ENCODE peak calls at places on chromosomes 13 and 19, in eight cellular contexts. One of them, this sample, is unnamed.

GRCh38 chr13:109998808-109999528 is 212.6 kb upstream of the IRS2 start:
- DNase-seq in stimulated activated CD8-positive, alpha-beta memory T cell treated with anti-CD3 and anti-CD28 coated beads, Interleukin-12 subunit alpha, Interleukin-12 subunit beta, amount 100 ng/mL, for 4 hours: no peak
- DNase-seq in adrenal gland: no peak
- DNase-seq in neural progenitor cell: no peak
- DNase-seq in heart right ventricle: no peak
- DNase-seq in T-helper 1 cell: no peak
- DNase-seq in HEK293T: no peak
- DNase-seq in posterior vena cava: no peak
- DNase-seq in this sample: no peak

GRCh38 chr19:45254044-45254531 is 3.0 kb downstream of the MARK4 start:
- DNase-seq in heart right ventricle: no peak
- DNase-seq in neural progenitor cell: no peak
- DNase-seq in adrenal gland: no peak
- DNase-seq in posterior vena cava: no peak
- DNase-seq in T-helper 1 cell: no peak
- DNase-seq in stimulated activated CD8-positive, alpha-beta memory T cell treated with anti-CD3 and anti-CD28 coated beads, Interleukin-12 subunit alpha, Interleukin-12 subunit beta, amount 100 ng/mL, for 4 hours: no peak
- DNase-seq in HEK293T: no peak
- DNase-seq in this sample: no peak

GRCh38 chr19:46772170-46773017 is 16.0 kb downstream of the SLC1A5 start:
- DNase-seq in heart right ventricle: no peak
- DNase-seq in adrenal gland: no peak
- DNase-seq in HEK293T: no peak
- DNase-seq in posterior vena cava: no peak
- DNase-seq in stimulated activated CD8-positive, alpha-beta memory T cell treated with anti-CD3 and anti-CD28 coated beads, Interleukin-12 subunit alpha, Interleukin-12 subunit beta, amount 100 ng/mL, for 4 hours: no peak
- DNase-seq in neural progenitor cell: no peak
- DNase-seq in T-helper 1 cell: no peak
- DNase-seq in this sample: no peak

GRCh38 chr19:7873304-7874079 is 698 bp downstream of the PRR36 start:
- DNase-seq in T-helper 1 cell: no peak
- DNase-seq in HEK293T: no peak
- DNase-seq in stimulated activated CD8-positive, alpha-beta memory T cell treated with anti-CD3 and anti-CD28 coated beads, Interleukin-12 subunit alpha, Interleukin-12 subunit beta, amount 100 ng/mL, for 4 hours: no peak
- DNase-seq in posterior vena cava: no peak
- DNase-seq in adrenal gland: no peak
- DNase-seq in heart right ventricle: no peak
- DNase-seq in neural progenitor cell: no peak
- DNase-seq in this sample: no peak

GRCh38 chr19:4140237-4140711 is 13.2 kb upstream of the CREB3L3 start:
- DNase-seq in T-helper 1 cell: no peak
- DNase-seq in adrenal gland: peak
- DNase-seq in heart right ventricle: no peak
- DNase-seq in neural progenitor cell: peak
- DNase-seq in HEK293T: peak
- DNase-seq in posterior vena cava: no peak
- DNase-seq in stimulated activated CD8-positive, alpha-beta memory T cell treated with anti-CD3 and anti-CD28 coated beads, Interleukin-12 subunit alpha, Interleukin-12 subunit beta, amount 100 ng/mL, for 4 hours: no peak
- DNase-seq in this sample: no peak

GRCh38 chr13:96020155-96020575 is 33.0 kb downstream of the UGGT2 start:
- DNase-seq in adrenal gland: peak
- DNase-seq in stimulated activated CD8-positive, alpha-beta memory T cell treated with anti-CD3 and anti-CD28 coated beads, Interleukin-12 subunit alpha, Interleukin-12 subunit beta, amount 100 ng/mL, for 4 hours: no peak
- DNase-seq in HEK293T: peak
- DNase-seq in posterior vena cava: no peak
- DNase-seq in neural progenitor cell: peak
- DNase-seq in heart right ventricle: peak
- DNase-seq in T-helper 1 cell: no peak
- DNase-seq in this sample: no peak

GRCh38 chr13:79393564-79394249 is 12.3 kb downstream of the RBM26 start:
- DNase-seq in posterior vena cava: no peak
- DNase-seq in T-helper 1 cell: no peak
- DNase-seq in neural progenitor cell: no peak
- DNase-seq in adrenal gland: no peak
- DNase-seq in HEK293T: peak
- DNase-seq in stimulated activated CD8-positive, alpha-beta memory T cell treated with anti-CD3 and anti-CD28 coated beads, Interleukin-12 subunit alpha, Interleukin-12 subunit beta, amount 100 ng/mL, for 4 hours: no peak
- DNase-seq in heart right ventricle: no peak
- DNase-seq in this sample: no peak

GRCh38 chr19:12792048-12792852 is 964 bp downstream of the JUNB start:
- DNase-seq in stimulated activated CD8-positive, alpha-beta memory T cell treated with anti-CD3 and anti-CD28 coated beads, Interleukin-12 subunit alpha, Interleukin-12 subunit beta, amount 100 ng/mL, for 4 hours: peak
- DNase-seq in HEK293T: no peak
- DNase-seq in T-helper 1 cell: peak
- DNase-seq in heart right ventricle: peak
- DNase-seq in adrenal gland: peak
- DNase-seq in neural progenitor cell: peak
- DNase-seq in posterior vena cava: peak
- DNase-seq in this sample: peak

GRCh38 chr19:29315566-29315965 is 102.6 kb upstream of the UQCRFS1 start:
- DNase-seq in HEK293T: no peak
- DNase-seq in adrenal gland: no peak
- DNase-seq in heart right ventricle: no peak
- DNase-seq in stimulated activated CD8-positive, alpha-beta memory T cell treated with anti-CD3 and anti-CD28 coated beads, Interleukin-12 subunit alpha, Interleukin-12 subunit beta, amount 100 ng/mL, for 4 hours: no peak
- DNase-seq in T-helper 1 cell: no peak
- DNase-seq in neural progenitor cell: peak
- DNase-seq in posterior vena cava: peak
- DNase-seq in this sample: no peak

GRCh38 chr19:4814625-4815425 is 16.7 kb downstream of the TICAM1 start:
- DNase-seq in HEK293T: no peak
- DNase-seq in T-helper 1 cell: no peak
- DNase-seq in neural progenitor cell: no peak
- DNase-seq in stimulated activated CD8-positive, alpha-beta memory T cell treated with anti-CD3 and anti-CD28 coated beads, Interleukin-12 subunit alpha, Interleukin-12 subunit beta, amount 100 ng/mL, for 4 hours: no peak
- DNase-seq in adrenal gland: no peak
- DNase-seq in posterior vena cava: no peak
- DNase-seq in heart right ventricle: no peak
- DNase-seq in this sample: no peak